ENCODE peak calls at places on chromosomes 12 and 14, in seven cellular contexts. E is cardiac muscle cell, T is neural progenitor cell, D is lung, P is HepG2, Z is PC-3, K is GM23248. C is an unnamed sample.

GRCh38 chr12:24767016-24767415 is 181.9 kb downstream of the BCAT1 start:
- DNase-seq in E (no peak), T (no peak), D (no peak), P (peak; percentile 22), Z (no peak), K (no peak), C (no peak)

GRCh38 chr12:52210925-52211650 is 19.3 kb upstream of the KRT80 start:
- DNase-seq in E (no peak), T (no peak), D (no peak), P (no peak), Z (no peak), K (no peak), C (peak; percentile 0)

GRCh38 chr12:55705802-55706402 is 1.8 kb downstream of the ITGA7 start:
- DNase-seq in E (no peak), T (peak; percentile 54), D (no peak), P (no peak), Z (no peak), K (no peak), C (peak; percentile 60)

GRCh38 chr14:56570295-56570694 is 9.3 kb upstream of the TMEM260 start:
- DNase-seq in E (no peak), T (peak; percentile 42), D (no peak), P (no peak), Z (no peak), K (no peak), C (no peak)

GRCh38 chr14:97486601-97487120 is 689.5 kb downstream of the VRK1 start:
- DNase-seq in E (no peak), T (no peak), D (no peak), P (no peak), Z (no peak), K (no peak), C (no peak)

GRCh38 chr14:72646861-72647528 is 246.9 kb downstream of the DPF3 start:
- DNase-seq in E (peak; percentile 57), T (no peak), D (no peak), P (no peak), Z (peak; percentile 62), K (peak; percentile 81), C (no peak)

GRCh38 chr12:15575797-15576560 is 213.2 kb downstream of the EPS8 start:
- DNase-seq in E (no peak), T (no peak), D (no peak), P (no peak), Z (no peak), K (no peak), C (no peak)

GRCh38 chr12:121344506-121344905 is 7.7 kb downstream of the ANAPC5 start:
- DNase-seq in E (no peak), T (no peak), D (no peak), P (no peak), Z (no peak), K (no peak), C (no peak)

GRCh38 chr12:39975374-39975918 is 130.4 kb downstream of the SLC2A13 start:
- DNase-seq in E (no peak), T (no peak), D (no peak), P (no peak), Z (peak; percentile 21), K (no peak), C (no peak)

GRCh38 chr12:54210400-54210790 is 21.6 kb upstream of the SMUG1 start:
- DNase-seq in E (no peak), T (no peak), D (no peak), P (no peak), Z (no peak), K (no peak), C (no peak)

GRCh38 chr12:18250313-18250916 is 10.9 kb upstream of the PIK3C2G start:
- DNase-seq in E (peak; percentile 82), T (peak; percentile 88), D (no peak), P (peak; percentile 59), Z (peak; percentile 75), K (peak; percentile 84), C (peak; percentile 92)

GRCh38 chr12:34109390-34109789 is 87.1 kb downstream of the ALG10 start:
- DNase-seq in E (no peak), T (no peak), D (no peak), P (no peak), Z (no peak), K (no peak), C (no peak)

GRCh38 chr14:25833341-25834121 is 764.3 kb downstream of the NOVA1 start:
- DNase-seq in E (peak; percentile 16), T (peak; percentile 80), D (no peak), P (peak; percentile 46), Z (peak; percentile 45), K (peak; percentile 56), C (peak; percentile 43)

GRCh38 chr12:106776897-106777296 is 2.4 kb downstream of the RIC8B start:
- DNase-seq in E (no peak), T (no peak), D (no peak), P (no peak), Z (no peak), K (no peak), C (no peak)

GRCh38 chr12:106783515-106783914 is 9.0 kb downstream of the RIC8B start:
- DNase-seq in E (no peak), T (no peak), D (no peak), P (no peak), Z (no peak), K (no peak), C (no peak)

GRCh38 chr12:106774808-106775524 is 484 bp downstream of the RIC8B start:
- DNase-seq in E (no peak), T (no peak), D (no peak), P (no peak), Z (peak; percentile 12), K (no peak), C (no peak)

GRCh38 chr12:106782619-106783018 is 8.1 kb downstream of the RIC8B start:
- DNase-seq in E (no peak), T (no peak), D (no peak), P (no peak), Z (no peak), K (no peak), C (peak; percentile 44)

GRCh38 chr12:106780010-106780625 is 5.6 kb downstream of the RIC8B start:
- DNase-seq in E (no peak), T (no peak), D (no peak), P (no peak), Z (peak; percentile 87), K (peak; percentile 21), C (peak; percentile 74)
- H3K4me1 ChIP-seq in E (peaks cover 17% of the 10 kb centered on the region), T (peaks cover 9% of the 10 kb centered on the region), D (peaks cover 24% of the 10 kb centered on the region), P (peaks cover 39% of the 10 kb centered on the region), Z (peaks cover 23% of the 10 kb centered on the region), K (peaks cover 15% of the 10 kb centered on the region), C (peaks cover 12% of the 10 kb centered on the region)

GRCh38 chr14:22987291-22987690 is 4.9 kb upstream of the AJUBA start:
- DNase-seq in E (no peak), T (no peak), D (no peak), P (no peak), Z (no peak), K (no peak), C (no peak)

GRCh38 chr14:22994762-22995275 is 12.5 kb upstream of the AJUBA start:
- DNase-seq in E (peak; percentile 76), T (peak; percentile 55), D (peak; percentile 64), P (peak; percentile 67), Z (peak; percentile 52), K (peak; percentile 64), C (peak; percentile 83)

GRCh38 chr14:22995889-22996611 is 13.7 kb upstream of the AJUBA start:
- DNase-seq in E (no peak), T (no peak), D (no peak), P (no peak), Z (no peak), K (no peak), C (no peak)

GRCh38 chr14:22993517-22993916 is 11.2 kb upstream of the AJUBA start:
- DNase-seq in E (no peak), T (no peak), D (no peak), P (no peak), Z (no peak), K (no peak), C (no peak)

DNA sequence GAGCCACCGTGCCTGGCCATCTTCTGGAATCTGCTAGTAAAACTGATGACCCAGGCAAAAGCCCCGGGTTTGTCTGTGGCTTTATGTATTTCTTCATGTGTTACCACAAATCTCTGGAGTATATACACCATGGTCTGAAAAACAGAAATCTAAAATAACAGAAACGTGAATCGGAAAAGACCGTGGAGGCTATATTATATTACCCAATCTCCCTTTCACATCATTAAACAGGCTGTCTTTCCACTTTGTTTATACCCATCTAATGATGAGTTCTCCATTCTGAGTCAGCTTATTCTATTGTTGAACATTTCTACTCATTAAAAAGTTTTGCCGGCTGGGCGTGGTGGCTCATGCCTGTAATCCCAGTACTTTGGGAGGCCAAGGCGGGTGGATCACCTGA is 9.5 kb upstream of the AJUBA start:
- DNase-seq in E (no peak), T (no peak), D (no peak), P (no peak), Z (no peak), K (no peak), C (peak; percentile 82)
- H3K4me1 ChIP-seq in E (peaks cover 3% of the 10 kb centered on the region), T (peaks cover 8% of the 10 kb centered on the region), D (no peaks in the 10 kb centered on the region), P (peaks cover 5% of the 10 kb centered on the region), Z (peaks cover 5% of the 10 kb centered on the region), K (peaks cover 9% of the 10 kb centered on the region), C (peaks cover 6% of the 10 kb centered on the region)

GRCh38 chr14:102279282-102279681 is 25.7 kb downstream of the MOK start:
- DNase-seq in E (no peak), T (no peak), D (no peak), P (no peak), Z (no peak), K (no peak), C (no peak)

GRCh38 chr14:102277874-102278630 is 26.9 kb downstream of the MOK start:
- DNase-seq in E (no peak), T (no peak), D (no peak), P (no peak), Z (no peak), K (no peak), C (no peak)

GRCh38 chr14:102280376-102280962 is 24.5 kb downstream of the MOK start:
- DNase-seq in E (peak; percentile 97), T (no peak), D (no peak), P (no peak), Z (peak; percentile 95), K (peak; percentile 98), C (peak; percentile 94)

GRCh38 chr14:102278631-102278935 is 26.4 kb downstream of the MOK start:
- DNase-seq in E (no peak), T (no peak), D (no peak), P (no peak), Z (no peak), K (no peak), C (no peak)

DNA sequence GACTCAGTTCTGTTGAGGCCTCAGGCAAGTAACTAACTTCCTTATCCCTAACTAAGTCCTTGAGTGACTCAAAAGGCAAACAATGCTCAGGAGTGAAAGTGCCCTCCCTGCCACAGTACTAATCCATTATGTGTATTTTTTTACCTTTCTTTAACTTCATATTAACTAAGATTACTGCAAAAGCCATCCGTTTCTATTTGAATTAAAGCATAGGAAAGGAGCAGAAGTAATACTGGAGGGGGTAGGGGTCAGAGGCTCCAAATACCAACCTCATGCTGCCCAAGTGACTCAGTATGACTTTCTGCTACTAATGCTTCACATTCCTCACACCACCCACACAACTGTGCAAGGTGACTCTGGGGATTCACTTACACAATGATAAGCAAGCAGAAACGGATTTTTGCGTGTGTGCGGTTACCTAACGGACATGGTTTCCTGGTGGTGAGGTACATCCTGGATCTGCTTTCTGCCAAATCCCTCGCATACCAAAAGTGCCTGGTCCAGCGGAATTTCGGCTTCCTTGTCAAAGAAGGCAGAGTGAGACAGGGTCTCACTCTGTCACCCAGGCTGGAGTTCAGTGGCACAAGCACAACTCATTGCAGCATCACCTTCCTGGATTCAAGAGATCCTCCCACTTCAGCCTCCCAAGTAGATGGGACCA is 25.1 kb downstream of the MOK start:
- DNase-seq in E (peak; percentile 97), T (peak; percentile 2), D (peak; percentile 35), P (peak; percentile 64), Z (peak; percentile 99), K (peak; percentile 98), C (peak; percentile 90)
- H3K4me1 ChIP-seq in E (peaks cover 14% of the 10 kb centered on the region), T (no peaks in the 10 kb centered on the region), D (no peaks in the 10 kb centered on the region), P (peaks cover 14% of the 10 kb centered on the region), Z (peaks cover 74% of the 10 kb centered on the region), K (peaks cover 61% of the 10 kb centered on the region), C (peaks cover 43% of the 10 kb centered on the region)

GRCh38 chr14:75461303-75461702 is 33.5 kb downstream of the JDP2 start:
- DNase-seq in E (no peak), T (no peak), D (no peak), P (no peak), Z (no peak), K (no peak), C (no peak)
- H3K4me1 ChIP-seq in E (peaks cover 7% of the 10 kb centered on the region), T (peaks cover 16% of the 10 kb centered on the region), D (no peaks in the 10 kb centered on the region), P (no peaks in the 10 kb centered on the region), Z (no peaks in the 10 kb centered on the region), K (no peaks in the 10 kb centered on the region), C (no peaks in the 10 kb centered on the region)

C was measured in osteoblast.